ENCODE peak calls at places on chromosomes 16 and 17, in nine cellular contexts. One of them, this sample, is unnamed.

GRCh38 chr16:56916571-56917403 is 15.2 kb upstream of the HERPUD1 start:
- DNase-seq in endothelial cell of umbilical vein: no peak
- DNase-seq in spleen: no peak
- DNase-seq in vagina: no peak
- DNase-seq in HCT116: no peak
- DNase-seq in stomach: no peak
- DNase-seq in sigmoid colon: peak
- DNase-seq in HepG2: no peak
- DNase-seq in breast epithelium: no peak
- DNase-seq in this sample: peak

GRCh38 chr17:32763855-32764439 is 113.0 kb downstream of the MYO1D start:
- DNase-seq in vagina: no peak
- DNase-seq in breast epithelium: no peak
- DNase-seq in HepG2: no peak
- DNase-seq in endothelial cell of umbilical vein: no peak
- DNase-seq in HCT116: no peak
- DNase-seq in stomach: no peak
- DNase-seq in spleen: no peak
- DNase-seq in sigmoid colon: no peak
- DNase-seq in this sample: no peak

GRCh38 chr17:17780941-17781590 is 55.7 kb downstream of the SREBF1 start:
- DNase-seq in HepG2: no peak
- DNase-seq in stomach: peak
- DNase-seq in vagina: no peak
- DNase-seq in endothelial cell of umbilical vein: peak
- DNase-seq in sigmoid colon: peak
- DNase-seq in breast epithelium: peak
- DNase-seq in spleen: no peak
- DNase-seq in HCT116: no peak
- DNase-seq in this sample: peak

GRCh38 chr17:55140751-55141150 is 124.0 kb upstream of the HLF start:
- DNase-seq in HepG2: no peak
- DNase-seq in stomach: no peak
- DNase-seq in endothelial cell of umbilical vein: no peak
- DNase-seq in spleen: no peak
- DNase-seq in sigmoid colon: no peak
- DNase-seq in vagina: no peak
- DNase-seq in breast epithelium: no peak
- DNase-seq in HCT116: no peak
- DNase-seq in this sample: no peak

GRCh38 chr16:593406-593805 is 3.5 kb downstream of the RAB40C start:
- DNase-seq in stomach: peak
- DNase-seq in spleen: no peak
- DNase-seq in HCT116: no peak
- DNase-seq in HepG2: no peak
- DNase-seq in endothelial cell of umbilical vein: no peak
- DNase-seq in sigmoid colon: no peak
- DNase-seq in vagina: no peak
- DNase-seq in breast epithelium: peak
- DNase-seq in this sample: peak

GRCh38 chr16:19583665-19584300 is 28.3 kb downstream of the VPS35L start:
- DNase-seq in breast epithelium: no peak
- DNase-seq in endothelial cell of umbilical vein: peak
- DNase-seq in stomach: peak
- DNase-seq in HCT116: peak
- DNase-seq in spleen: no peak
- DNase-seq in HepG2: peak
- DNase-seq in vagina: no peak
- DNase-seq in sigmoid colon: no peak
- DNase-seq in this sample: peak

GRCh38 chr17:76585048-76585648 is 512 bp downstream of the ST6GALNAC2 start:
- DNase-seq in HepG2: no peak
- DNase-seq in endothelial cell of umbilical vein: no peak
- DNase-seq in stomach: peak
- DNase-seq in vagina: no peak
- DNase-seq in HCT116: no peak
- DNase-seq in spleen: peak
- DNase-seq in sigmoid colon: peak
- DNase-seq in breast epithelium: no peak
- DNase-seq in this sample: peak

GRCh38 chr17:16381496-16381820 is 567 bp downstream of the UBB start:
- DNase-seq in endothelial cell of umbilical vein: no peak
- DNase-seq in HCT116: no peak
- DNase-seq in stomach: no peak
- DNase-seq in breast epithelium: no peak
- DNase-seq in spleen: no peak
- DNase-seq in sigmoid colon: no peak
- DNase-seq in vagina: no peak
- DNase-seq in HepG2: no peak
- DNase-seq in this sample: no peak

GRCh38 chr16:54875443-54875842 is 55.2 kb upstream of the IRX5 start:
- DNase-seq in stomach: no peak
- DNase-seq in HCT116: no peak
- DNase-seq in HepG2: no peak
- DNase-seq in breast epithelium: no peak
- DNase-seq in vagina: no peak
- DNase-seq in spleen: no peak
- DNase-seq in sigmoid colon: no peak
- DNase-seq in endothelial cell of umbilical vein: no peak
- DNase-seq in this sample: no peak

GRCh38 chr17:79824234-79824633 is 15.0 kb downstream of the CBX4 start:
- DNase-seq in stomach: no peak
- DNase-seq in HepG2: no peak
- DNase-seq in endothelial cell of umbilical vein: no peak
- DNase-seq in breast epithelium: no peak
- DNase-seq in spleen: no peak
- DNase-seq in HCT116: no peak
- DNase-seq in sigmoid colon: no peak
- DNase-seq in vagina: no peak
- DNase-seq in this sample: no peak

GRCh38 chr16:11757671-11758545 is 15.3 kb upstream of the TXNDC11 start:
- DNase-seq in spleen: no peak
- DNase-seq in HepG2: peak
- DNase-seq in stomach: no peak
- DNase-seq in sigmoid colon: no peak
- DNase-seq in HCT116: no peak
- DNase-seq in vagina: no peak
- DNase-seq in endothelial cell of umbilical vein: peak
- DNase-seq in breast epithelium: no peak
- DNase-seq in this sample: peak

GRCh38 chr17:62626719-62627218 is 701 bp upstream of the MRC2 start:
- DNase-seq in spleen: no peak
- DNase-seq in HCT116: no peak
- DNase-seq in vagina: peak
- DNase-seq in stomach: no peak
- DNase-seq in HepG2: peak
- DNase-seq in sigmoid colon: peak
- DNase-seq in breast epithelium: no peak
- DNase-seq in endothelial cell of umbilical vein: no peak
- DNase-seq in this sample: no peak

GRCh38 chr17:79017546-79017945 is 6.4 kb upstream of the C1QTNF1 start:
- DNase-seq in breast epithelium: no peak
- DNase-seq in HepG2: no peak
- DNase-seq in stomach: no peak
- DNase-seq in vagina: no peak
- DNase-seq in sigmoid colon: peak
- DNase-seq in endothelial cell of umbilical vein: no peak
- DNase-seq in HCT116: no peak
- DNase-seq in spleen: no peak
- DNase-seq in this sample: no peak

GRCh38 chr17:71921726-71922320 is 199.0 kb upstream of the SOX9 start:
- DNase-seq in vagina: no peak
- DNase-seq in breast epithelium: no peak
- DNase-seq in sigmoid colon: no peak
- DNase-seq in spleen: no peak
- DNase-seq in HepG2: no peak
- DNase-seq in endothelial cell of umbilical vein: no peak
- DNase-seq in stomach: no peak
- DNase-seq in HCT116: no peak
- DNase-seq in this sample: no peak

GRCh38 chr16:49520684-49521083 is 147.1 kb downstream of the C16orf78 start:
- DNase-seq in endothelial cell of umbilical vein: no peak
- DNase-seq in spleen: peak
- DNase-seq in breast epithelium: no peak
- DNase-seq in HCT116: no peak
- DNase-seq in vagina: no peak
- DNase-seq in sigmoid colon: no peak
- DNase-seq in HepG2: no peak
- DNase-seq in stomach: no peak
- DNase-seq in this sample: no peak

GRCh38 chr17:30908717-30909420 is 2.8 kb upstream of the TEFM start:
- DNase-seq in stomach: no peak
- DNase-seq in sigmoid colon: no peak
- DNase-seq in spleen: no peak
- DNase-seq in HepG2: no peak
- DNase-seq in breast epithelium: no peak
- DNase-seq in HCT116: no peak
- DNase-seq in endothelial cell of umbilical vein: no peak
- DNase-seq in vagina: no peak
- DNase-seq in this sample: no peak

GRCh38 chr17:30905742-30906100 is 317 bp downstream of the TEFM start:
- DNase-seq in sigmoid colon: no peak
- DNase-seq in spleen: no peak
- DNase-seq in stomach: no peak
- DNase-seq in HCT116: peak
- DNase-seq in HepG2: no peak
- DNase-seq in breast epithelium: no peak
- DNase-seq in vagina: no peak
- DNase-seq in endothelial cell of umbilical vein: peak
- DNase-seq in this sample: peak

DNA sequence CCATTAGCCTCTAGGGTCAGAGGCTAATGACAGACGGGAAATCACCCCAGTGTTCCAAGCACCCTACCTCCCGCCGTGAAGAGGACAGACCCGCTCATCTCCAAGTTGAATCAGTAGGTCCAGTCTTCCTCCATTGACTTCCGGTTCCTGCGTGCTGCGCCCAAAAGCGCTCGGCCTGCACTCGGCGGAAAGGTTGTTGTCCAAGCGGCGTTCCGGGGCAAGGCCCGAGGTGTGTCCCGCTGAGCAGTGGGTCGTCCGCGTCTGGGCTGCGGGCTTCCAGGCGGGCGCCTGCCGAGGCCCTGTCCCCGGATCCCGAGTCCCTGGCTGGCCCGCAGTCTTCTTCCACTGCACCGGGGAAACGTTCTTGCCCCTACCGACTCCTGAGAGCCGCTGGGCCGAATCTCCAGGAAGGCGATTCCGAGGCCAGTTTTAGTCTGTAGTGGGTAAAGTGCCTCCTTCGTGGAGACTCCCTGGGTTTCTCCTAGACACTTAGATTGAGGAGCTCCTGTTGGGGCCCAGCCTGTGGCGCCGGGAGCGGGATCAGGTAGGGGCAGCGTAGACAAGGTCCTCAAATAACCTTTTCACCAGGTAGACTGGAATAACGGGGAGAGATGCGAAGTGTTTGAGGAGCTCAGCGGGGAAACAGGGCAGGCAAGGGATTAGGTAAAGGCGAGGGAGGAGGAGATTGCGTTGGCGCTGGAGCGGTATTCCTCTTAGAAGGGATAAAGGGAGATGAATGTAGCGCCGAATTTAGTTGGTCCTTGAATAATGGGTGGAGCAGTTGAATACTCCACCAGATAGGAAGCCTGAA is at the start of gene TEFM:
- DNase-seq in sigmoid colon: peak
- DNase-seq in vagina: peak
- DNase-seq in breast epithelium: peak
- DNase-seq in HCT116: peak
- DNase-seq in endothelial cell of umbilical vein: peak
- DNase-seq in HepG2: peak
- DNase-seq in spleen: peak
- DNase-seq in stomach: peak
- DNase-seq in this sample: peak
- TF ChIP-seq POLR2A in sigmoid colon: peak
- TF ChIP-seq POLR2A in vagina: no peak
- TF ChIP-seq POLR2A in breast epithelium: no peak
- TF ChIP-seq POLR2A in HCT116: peak
- TF ChIP-seq POLR2A in endothelial cell of umbilical vein: peak
- TF ChIP-seq POLR2A in HepG2: peak
- TF ChIP-seq POLR2A in spleen: peak
- TF ChIP-seq POLR2A in stomach: no peak
- TF ChIP-seq POLR2A in this sample: peak

GRCh38 chr17:82247175-82247823 is 18.5 kb downstream of the SLC16A3 start:
- DNase-seq in breast epithelium: no peak
- DNase-seq in HepG2: no peak
- DNase-seq in vagina: no peak
- DNase-seq in spleen: no peak
- DNase-seq in stomach: no peak
- DNase-seq in HCT116: no peak
- DNase-seq in sigmoid colon: peak
- DNase-seq in endothelial cell of umbilical vein: peak
- DNase-seq in this sample: no peak
- H3K27ac ChIP-seq in breast epithelium: peak
- H3K27ac ChIP-seq in HepG2: no peak
- H3K27ac ChIP-seq in vagina: peak
- H3K27ac ChIP-seq in spleen: peak
- H3K27ac ChIP-seq in stomach: peak
- H3K27ac ChIP-seq in HCT116: peak
- H3K27ac ChIP-seq in sigmoid colon: peak
- H3K27ac ChIP-seq in endothelial cell of umbilical vein: peak
- H3K27ac ChIP-seq in this sample: peak

DNA sequence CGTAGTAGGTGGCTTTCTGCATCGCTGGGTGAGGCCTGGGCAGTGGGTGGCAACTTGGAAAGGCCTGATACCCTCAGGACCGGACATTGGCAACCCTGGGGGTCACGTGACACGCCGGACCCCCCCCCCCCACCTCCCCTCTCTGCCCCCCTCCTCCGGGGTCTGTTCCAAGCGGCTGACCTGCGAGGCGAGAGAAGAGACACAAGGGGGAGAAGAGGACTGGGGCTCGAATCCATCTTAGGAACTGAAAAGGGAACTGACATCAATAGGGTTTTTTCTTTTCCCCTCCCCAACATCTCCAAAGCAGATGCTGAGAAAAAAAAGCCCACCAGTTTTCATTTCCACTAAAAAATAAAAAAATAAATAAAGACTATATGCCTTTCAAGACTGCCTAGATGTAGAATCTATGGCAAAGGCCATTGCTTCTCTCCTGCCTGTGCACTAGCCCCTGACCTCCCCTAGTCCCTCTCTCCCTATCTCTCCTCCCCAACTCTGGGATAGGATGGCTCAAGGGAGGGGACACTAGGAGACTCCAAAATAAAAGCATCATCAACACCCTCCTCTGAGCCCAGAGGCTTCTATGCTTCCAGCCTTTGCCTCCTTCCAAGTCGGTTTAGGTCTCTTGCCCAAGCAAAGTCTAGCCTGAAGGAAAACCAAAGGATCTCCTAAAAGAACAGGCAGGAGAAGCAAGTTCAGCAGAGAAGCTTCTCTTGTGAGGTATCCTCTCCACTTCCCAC is 7.7 kb upstream of the HOXB2 start:
- DNase-seq in spleen: no peak
- DNase-seq in HepG2: no peak
- DNase-seq in HCT116: no peak
- DNase-seq in vagina: no peak
- DNase-seq in breast epithelium: no peak
- DNase-seq in sigmoid colon: peak
- DNase-seq in stomach: no peak
- DNase-seq in endothelial cell of umbilical vein: no peak
- DNase-seq in this sample: no peak
- TF ChIP-seq POLR2AphosphoS5 in spleen: no peak
- TF ChIP-seq POLR2AphosphoS5 in HepG2: no peak
- TF ChIP-seq POLR2AphosphoS5 in HCT116: no peak
- TF ChIP-seq POLR2AphosphoS5 in vagina: no peak
- TF ChIP-seq POLR2AphosphoS5 in breast epithelium: no peak
- TF ChIP-seq POLR2AphosphoS5 in sigmoid colon: peak
- TF ChIP-seq POLR2AphosphoS5 in stomach: no peak
- TF ChIP-seq POLR2AphosphoS5 in endothelial cell of umbilical vein: no peak
- TF ChIP-seq POLR2AphosphoS5 in this sample: peak

GRCh38 chr17:44108440-44109311 is 14.8 kb downstream of the HDAC5 start:
- DNase-seq in spleen: no peak
- DNase-seq in vagina: no peak
- DNase-seq in stomach: peak
- DNase-seq in breast epithelium: peak
- DNase-seq in endothelial cell of umbilical vein: no peak
- DNase-seq in HepG2: peak
- DNase-seq in HCT116: no peak
- DNase-seq in sigmoid colon: peak
- DNase-seq in this sample: peak
- TF ChIP-seq POLR2A in spleen: no peak
- TF ChIP-seq POLR2A in vagina: no peak
- TF ChIP-seq POLR2A in stomach: no peak
- TF ChIP-seq POLR2A in breast epithelium: no peak
- TF ChIP-seq POLR2A in endothelial cell of umbilical vein: no peak
- TF ChIP-seq POLR2A in HepG2: peak
- TF ChIP-seq POLR2A in HCT116: no peak
- TF ChIP-seq POLR2A in sigmoid colon: no peak
- TF ChIP-seq POLR2A in this sample: no peak